ENCODE peak calls at places on chromosomes 16 and 17, in seven cellular contexts. N is AG10803, Y is AG09309, M is omental fat pad, W is left lung, A is fibroblast of mammary gland, D is brain microvascular endothelial cell. J is an unnamed sample.

GRCh38 chr17:80729016-80729415 is 184.4 kb downstream of the RPTOR start:
- DNase-seq in N (no peak), Y (no peak), M (no peak), W (no peak), A (no peak), D (no peak), J (no peak)

GRCh38 chr16:89720520-89720858 is 209 bp downstream of the VPS9D1 start:
- DNase-seq in N (no peak), Y (no peak), M (no peak), W (no peak), A (no peak), D (no peak), J (no peak)

GRCh38 chr16:30121741-30122620 is 1.0 kb downstream of the MAPK3 start:
- DNase-seq in N (no peak), Y (no peak), M (no peak), W (peak; percentile 43), A (peak; percentile 39), D (peak; percentile 31), J (no peak)

GRCh38 chr17:11943759-11944347 is 53.4 kb downstream of the ZNF18 start:
- DNase-seq in N (no peak), Y (no peak), M (no peak), W (no peak), A (no peak), D (no peak), J (no peak)

GRCh38 chr16:77841275-77841640 is 52.9 kb downstream of the VAT1L start:
- DNase-seq in N (no peak), Y (no peak), M (no peak), W (no peak), A (no peak), D (no peak), J (no peak)

GRCh38 chr17:40582328-40582901 is 17.1 kb upstream of the CCR7 start:
- DNase-seq in N (no peak), Y (no peak), M (no peak), W (peak; percentile 47), A (no peak), D (no peak), J (no peak)

GRCh38 chr17:58277107-58277506 is 3.6 kb downstream of the MPO start:
- DNase-seq in N (peak; percentile 12), Y (no peak), M (no peak), W (no peak), A (peak; percentile 18), D (peak; percentile 7), J (no peak)

GRCh38 chr16:48910214-48910613 is 300.2 kb upstream of the N4BP1 start:
- DNase-seq in N (no peak), Y (no peak), M (no peak), W (no peak), A (no peak), D (no peak), J (no peak)

GRCh38 chr16:13109171-13109570 is 207.8 kb downstream of the SHISA9 start:
- DNase-seq in N (no peak), Y (no peak), M (no peak), W (no peak), A (no peak), D (no peak), J (no peak)

GRCh38 chr17:50560931-50561750 is 626 bp downstream of the CACNA1G start:
- DNase-seq in N (no peak), Y (no peak), M (no peak), W (no peak), A (no peak), D (no peak), J (no peak)

GRCh38 chr16:14155572-14156213 is 84.6 kb downstream of the MRTFB start:
- DNase-seq in N (no peak), Y (no peak), M (no peak), W (no peak), A (no peak), D (no peak), J (no peak)

GRCh38 chr16:2487517-2487842 is 12.6 kb downstream of the TBC1D24 start:
- DNase-seq in N (no peak), Y (no peak), M (no peak), W (no peak), A (no peak), D (no peak), J (no peak)

GRCh38 chr16:2484898-2485508 is 10.1 kb downstream of the TBC1D24 start:
- DNase-seq in N (no peak), Y (no peak), M (no peak), W (no peak), A (no peak), D (no peak), J (no peak)

GRCh38 chr16:2487903-2488531 is 13.1 kb downstream of the TBC1D24 start:
- DNase-seq in N (no peak), Y (no peak), M (no peak), W (no peak), A (no peak), D (no peak), J (no peak)

GRCh38 chr16:2485811-2486507 is 11.0 kb downstream of the TBC1D24 start:
- DNase-seq in N (no peak), Y (no peak), M (no peak), W (no peak), A (no peak), D (no peak), J (no peak)

DNA sequence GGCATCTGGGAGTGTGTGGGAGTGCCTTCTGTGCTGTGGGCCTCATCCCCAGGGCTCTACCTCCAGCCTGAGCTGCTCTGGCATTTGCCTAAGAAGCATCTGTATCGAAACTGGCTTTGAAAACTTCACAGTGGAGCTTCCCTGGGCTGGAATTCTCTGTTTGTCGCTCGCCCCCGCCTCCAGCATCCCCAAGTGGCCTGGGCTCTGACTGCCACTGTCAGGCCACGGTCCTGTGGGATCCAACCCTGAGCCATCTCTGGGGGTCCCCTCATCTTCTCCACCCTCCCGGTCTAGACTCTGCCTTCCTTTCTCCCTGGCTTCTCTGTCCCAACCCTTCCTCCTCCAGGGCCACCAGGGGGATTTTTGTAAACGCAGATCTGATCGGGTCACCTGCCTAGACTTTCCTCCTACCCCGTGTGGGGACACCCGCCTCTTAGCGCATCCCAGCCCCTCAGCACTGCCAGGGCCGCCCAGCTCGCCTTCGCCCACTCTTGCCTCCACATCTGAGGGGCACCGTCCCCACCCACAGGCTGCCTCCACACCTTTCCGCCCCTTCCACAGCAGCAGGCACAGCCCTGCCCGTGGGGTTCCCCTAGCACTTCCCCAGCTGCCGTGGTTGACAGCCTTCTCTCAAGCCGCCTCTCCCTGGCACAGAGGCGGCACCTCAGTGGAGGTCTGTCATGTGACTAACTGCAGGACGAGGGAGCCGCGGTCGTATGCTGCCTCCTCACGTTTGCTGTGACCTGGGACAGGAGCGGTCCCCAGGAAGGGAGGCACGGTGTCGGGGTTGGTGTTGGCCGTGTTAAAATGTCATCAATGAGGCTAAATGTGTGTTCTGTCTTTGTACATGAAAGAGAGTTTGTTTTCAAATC is 12.0 kb downstream of the TBC1D24 start:
- DNase-seq in N (no peak), Y (no peak), M (no peak), W (peak; percentile 80), A (no peak), D (no peak), J (peak; percentile 22)
- TF ChIP-seq CTCF in N (no peak), Y (peak; percentile 19), M (no peak), W (peak; percentile 12), A (no peak), D (peak; percentile 31), J (peak; percentile 4)

DNA sequence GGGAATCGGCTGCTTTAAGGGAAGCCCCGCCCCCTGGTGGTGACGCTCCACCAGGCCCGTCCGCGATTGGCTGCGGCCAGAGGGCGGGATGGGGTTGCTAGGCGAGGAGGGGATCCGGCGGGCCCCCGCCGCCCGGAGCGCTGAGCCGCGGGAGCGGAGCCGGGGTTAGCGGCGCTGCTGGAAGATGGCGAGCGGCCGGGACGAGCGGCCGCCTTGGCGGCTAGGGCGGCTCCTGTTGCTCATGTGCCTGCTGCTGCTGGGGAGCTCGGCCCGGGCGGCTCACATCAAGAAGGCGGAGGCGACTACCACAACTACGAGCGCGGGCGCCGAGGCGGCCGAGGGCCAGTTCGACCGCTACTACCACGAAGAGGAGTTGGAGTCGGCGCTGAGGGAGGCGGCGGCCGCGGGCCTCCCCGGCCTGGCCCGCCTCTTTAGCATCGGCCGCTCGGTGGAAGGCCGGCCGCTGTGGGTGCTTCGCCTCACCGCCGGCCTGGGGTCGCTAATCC is at the start of gene CPD:
- DNase-seq in N (peak; percentile 92), Y (peak; percentile 77), M (peak; percentile 96), W (peak; percentile 97), A (peak; percentile 92), D (peak; percentile 89), J (peak; percentile 88)
- TF ChIP-seq CTCF in N (no peak), Y (no peak), M (no peak), W (no peak), A (no peak), D (no peak), J (peak; percentile 75)

GRCh38 chr17:76155988-76156661 is 15.1 kb upstream of the FOXJ1 start:
- DNase-seq in N (no peak), Y (no peak), M (no peak), W (no peak), A (no peak), D (no peak), J (no peak)
- TF ChIP-seq CTCF in N (no peak), Y (no peak), M (no peak), W (no peak), A (no peak), D (no peak), J (no peak)

GRCh38 chr16:536746-537145 is 9.2 kb downstream of the CAPN15 start:
- DNase-seq in N (no peak), Y (no peak), M (no peak), W (no peak), A (no peak), D (no peak), J (no peak)

GRCh38 chr16:537415-538335 is 10.2 kb downstream of the CAPN15 start:
- DNase-seq in N (no peak), Y (no peak), M (no peak), W (no peak), A (no peak), D (no peak), J (no peak)

GRCh38 chr16:534856-535445 is 7.4 kb downstream of the CAPN15 start:
- DNase-seq in N (no peak), Y (no peak), M (no peak), W (no peak), A (no peak), D (no peak), J (no peak)

GRCh38 chr16:534089-534635 is 6.7 kb downstream of the CAPN15 start:
- DNase-seq in N (no peak), Y (no peak), M (no peak), W (no peak), A (no peak), D (no peak), J (no peak)

DNA sequence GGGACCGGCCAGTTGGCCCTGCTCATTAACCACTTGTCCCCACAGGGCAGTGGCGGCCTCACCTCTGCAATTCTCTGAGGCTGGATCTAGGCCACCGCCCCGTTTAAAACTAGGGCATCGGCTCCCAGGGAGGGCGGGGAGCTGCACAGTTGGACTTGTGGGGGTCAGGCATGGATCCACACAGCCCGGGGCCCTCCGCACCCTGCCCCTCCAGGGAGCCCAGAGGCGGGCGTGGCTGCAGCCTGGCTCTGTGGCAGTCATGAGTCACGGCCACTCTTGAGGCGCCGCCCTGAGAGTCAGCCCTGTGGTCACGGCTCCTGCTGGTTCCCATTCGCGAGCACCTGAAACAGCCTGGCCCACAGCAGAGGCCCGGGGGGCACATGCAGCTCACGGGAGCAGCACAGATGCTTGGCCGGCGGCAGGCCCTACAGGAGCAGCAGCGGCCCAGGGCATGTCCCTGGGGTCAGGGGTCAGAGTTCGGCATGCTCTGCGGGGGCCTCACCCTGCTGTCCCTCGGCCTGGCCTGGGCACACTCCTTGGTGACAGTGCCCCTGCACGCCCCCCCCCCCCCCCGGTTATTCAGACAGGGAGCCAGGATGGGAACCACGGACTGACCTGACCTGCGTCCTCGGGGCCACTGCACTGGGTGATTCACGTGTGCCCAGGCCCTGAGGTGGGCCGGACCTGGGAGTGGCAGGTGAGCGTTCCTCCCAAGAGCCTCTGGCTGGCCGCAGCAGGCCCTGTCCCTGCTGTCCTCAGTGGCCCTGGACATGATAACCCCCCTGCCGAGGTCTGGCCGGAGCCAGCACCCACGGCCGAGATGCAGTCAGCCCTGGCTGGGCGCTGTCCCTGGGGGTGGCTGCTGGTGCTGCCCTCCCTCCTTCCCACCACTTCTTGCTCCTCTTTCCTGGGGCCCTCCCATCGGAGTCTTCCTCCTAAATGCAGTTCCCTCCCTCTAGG is 8.2 kb downstream of the CAPN15 start:
- DNase-seq in N (peak; percentile 69), Y (no peak), M (no peak), W (peak; percentile 58), A (peak; percentile 77), D (peak; percentile 69), J (peak; percentile 57)
- TF ChIP-seq CTCF in N (no peak), Y (no peak), M (no peak), W (no peak), A (no peak), D (no peak), J (no peak)

J was measured in HFFc6.